ENCODE peak calls at places on chromosomes 13 and 19, in eight cellular contexts. P, M, D, O, N, Z, H and U are unnamed samples.

GRCh38 chr19:46306501-46306900 is 9.7 kb downstream of the HIF3A start:
- DNase-seq in Z (no peak), D (no peak), O (no peak), N (no peak), H (no peak), M (no peak), P (no peak), U (no peak)

GRCh38 chr13:112067121-112067741 is at the start of gene SOX1:
- DNase-seq in H (no peak), N (no peak), D (no peak), P (no peak), Z (no peak), O (no peak), M (no peak), U (peak; percentile 69)

GRCh38 chr13:52851153-52851962 is 2.9 kb upstream of the PCDH8 start:
- DNase-seq in Z (no peak), O (no peak), M (no peak), H (no peak), P (peak; percentile 26), D (no peak), N (peak; percentile 27), U (peak; percentile 85)

GRCh38 chr13:52804202-52804641 is 44.2 kb downstream of the PCDH8 start:
- DNase-seq in O (no peak), P (no peak), M (no peak), H (peak; percentile 27), Z (no peak), N (no peak), D (no peak), U (no peak)

GRCh38 chr19:7505288-7505681 is 10.6 kb upstream of the ZNF358 start:
- DNase-seq in N (no peak), H (no peak), D (no peak), Z (no peak), P (no peak), M (no peak), O (no peak), U (peak; percentile 60)

GRCh38 chr19:47765522-47766358 is 12.8 kb upstream of the SELENOW start:
- DNase-seq in D (peak; percentile 21), M (no peak), N (no peak), Z (peak; percentile 8), H (no peak), P (peak; percentile 75), O (peak; percentile 65), U (peak; percentile 87)

GRCh38 chr19:10452726-10453620 is 32.6 kb downstream of the PDE4A start:
- DNase-seq in Z (no peak), M (no peak), D (no peak), P (no peak), H (no peak), O (no peak), N (no peak), U (no peak)

GRCh38 chr13:114118763-114119123 is 13.7 kb downstream of the RASA3 start:
- DNase-seq in P (no peak), O (no peak), Z (no peak), M (no peak), N (no peak), H (peak; percentile 64), D (no peak), U (no peak)

GRCh38 chr13:100184095-100184494 is 95.2 kb downstream of the PCCA start:
- DNase-seq in M (no peak), P (no peak), D (no peak), N (no peak), O (no peak), H (no peak), Z (no peak), U (no peak)

GRCh38 chr13:24684600-24684998 is 4.4 kb downstream of the ATP12A start:
- DNase-seq in M (no peak), D (no peak), Z (no peak), O (no peak), N (no peak), H (no peak), P (no peak), U (no peak)

GRCh38 chr13:104764600-104764999 is 1698.4 kb upstream of the SLC10A2 start:
- DNase-seq in Z (no peak), M (no peak), D (no peak), N (no peak), H (no peak), O (no peak), P (no peak), U (no peak)

GRCh38 chr19:35773020-35773809 is 2.1 kb upstream of the ARHGAP33 start:
- DNase-seq in O (no peak), Z (no peak), P (no peak), M (no peak), H (no peak), N (no peak), D (no peak), U (no peak)

GRCh38 chr19:9883231-9883758 is 48.2 kb downstream of the PIN1 start:
- DNase-seq in O (no peak), D (no peak), P (no peak), Z (no peak), N (no peak), M (no peak), H (no peak), U (peak; percentile 51)

GRCh38 chr19:30593358-30593757 is 221.2 kb downstream of the ZNF536 start:
- DNase-seq in N (no peak), Z (no peak), D (no peak), O (no peak), P (no peak), H (no peak), M (no peak), U (no peak)

GRCh38 chr19:30071871-30072270 is 129.8 kb downstream of the URI1 start:
- DNase-seq in H (no peak), Z (no peak), D (no peak), N (no peak), P (no peak), O (no peak), M (no peak), U (no peak)

GRCh38 chr19:3482507-3483225 is 575 bp downstream of the SMIM44 start:
- DNase-seq in D (no peak), M (no peak), Z (no peak), H (no peak), P (no peak), N (no peak), O (no peak), U (no peak)

GRCh38 chr19:17831419-17831888 is 10.1 kb upstream of the INSL3 start:
- DNase-seq in Z (no peak), P (no peak), O (no peak), H (no peak), N (no peak), M (no peak), D (no peak), U (peak; percentile 52)

GRCh38 chr19:39943586-39943985 is 9.2 kb upstream of the FCGBP start:
- DNase-seq in Z (no peak), D (no peak), P (no peak), N (no peak), H (no peak), M (no peak), O (no peak), U (no peak)

GRCh38 chr19:1264801-1265610 is 4.1 kb upstream of the CIRBP start:
- DNase-seq in H (peak; percentile 78), Z (no peak), M (no peak), N (peak; percentile 80), D (no peak), P (peak; percentile 72), O (peak; percentile 88), U (peak; percentile 91)

GRCh38 chr13:68523838-68524424 is 1293.8 kb upstream of the PCDH9 start:
- DNase-seq in Z (no peak), N (no peak), M (no peak), D (no peak), P (no peak), H (no peak), O (no peak), U (no peak)

GRCh38 chr13:73273276-73273675 is 214.5 kb downstream of the KLF5 start:
- DNase-seq in N (no peak), H (no peak), P (no peak), O (no peak), D (no peak), Z (no peak), M (no peak), U (no peak)

GRCh38 chr19:13150187-13150918 is at the start of the genes IER2 and STX10:
- DNase-seq in N (peak; percentile 96), Z (peak; percentile 90), P (peak; percentile 96), M (peak; percentile 81), O (peak; percentile 96), H (peak; percentile 93), D (peak; percentile 92), U (peak; percentile 94)

GRCh38 chr13:99919132-99919531 is 52.4 kb downstream of the ZIC5 start:
- DNase-seq in N (no peak), H (no peak), D (no peak), P (no peak), O (no peak), Z (no peak), M (no peak), U (no peak)

GRCh38 chr19:19866599-19867248 is 1.0 kb downstream of the ZNF253 start:
- DNase-seq in O (no peak), Z (no peak), D (peak; percentile 32), H (no peak), M (no peak), N (peak; percentile 21), P (no peak), U (peak; percentile 86)

GRCh38 chr19:18870531-18871172 is 25.3 kb downstream of the CERS1 start:
- DNase-seq in M (no peak), N (no peak), O (no peak), P (no peak), H (no peak), D (no peak), Z (no peak), U (no peak)

GRCh38 chr13:112928958-112929777 is 39.8 kb upstream of the MCF2L start:
- DNase-seq in Z (no peak), P (no peak), H (peak; percentile 10), O (no peak), N (no peak), D (no peak), M (no peak), U (no peak)

GRCh38 chr13:50370303-50370950 is 355.2 kb downstream of the KCNRG start:
- DNase-seq in D (no peak), Z (no peak), P (no peak), N (no peak), M (no peak), O (no peak), H (no peak), U (no peak)

GRCh38 chr13:112116187-112116950 is 49.4 kb downstream of the SOX1 start:
- DNase-seq in P (no peak), H (no peak), D (no peak), N (no peak), O (no peak), Z (no peak), M (no peak), U (no peak)

GRCh38 chr19:10408511-10409291 is 5.4 kb upstream of the CDC37 start:
- DNase-seq in P (no peak), O (no peak), Z (no peak), H (no peak), M (no peak), N (peak; percentile 56), D (peak; percentile 35), U (no peak)

GRCh38 chr19:8608858-8609209 is 1.7 kb downstream of the ADAMTS10 start:
- DNase-seq in H (no peak), M (no peak), P (no peak), D (no peak), O (no peak), N (no peak), Z (no peak), U (no peak)

GRCh38 chr19:57807541-57807940 is 7.2 kb downstream of the ZNF552 start:
- DNase-seq in O (no peak), N (no peak), M (no peak), P (no peak), Z (no peak), D (no peak), H (no peak), U (no peak)

GRCh38 chr13:59890064-59890463 is 273.7 kb downstream of the DIAPH3 start:
- DNase-seq in H (no peak), N (no peak), O (no peak), P (no peak), Z (no peak), M (no peak), D (no peak), U (no peak)

GRCh38 chr13:74751739-74752138 is 617.5 kb upstream of the KLF12 start:
- DNase-seq in H (no peak), Z (no peak), M (no peak), N (no peak), D (no peak), O (no peak), P (no peak), U (no peak)

GRCh38 chr19:43780706-43781525 is at the start of gene KCNN4:
- DNase-seq in M (no peak), H (peak; percentile 68), Z (no peak), O (no peak), D (peak; percentile 14), P (no peak), N (no peak), U (no peak)